ENCODE peak calls at places on chromosome 2, in ten cellular contexts. K is astrocyte of the spinal cord; D is uterus; C is Panc1; G is BJ; F is CD8-positive, alpha-beta T cell; N is vagina; Q is AG04450; V is bronchial epithelial cell; Y is tibial artery. B is an unnamed sample.

GRCh38 chr2:150136407-150136806 is 351.1 kb downstream of the RND3 start:
- DNase-seq in K (no peak), D (no peak), C (no peak), G (no peak), F (no peak), N (no peak), Q (no peak), V (peak; percentile 39), Y (no peak), B (no peak)

GRCh38 chr2:20650412-20650879 is 452 bp downstream of the HS1BP3 start:
- DNase-seq in K (no peak), D (peak; percentile 49), C (no peak), G (no peak), F (no peak), N (no peak), Q (no peak), V (peak; percentile 22), Y (no peak), B (no peak)

GRCh38 chr2:233164117-233164516 is 87.4 kb upstream of the ATG16L1 start:
- DNase-seq in K (no peak), D (no peak), C (no peak), G (no peak), F (no peak), N (no peak), Q (no peak), V (no peak), Y (no peak), B (no peak)

GRCh38 chr2:18046558-18046957 is 168.1 kb downstream of the KCNS3 start:
- DNase-seq in K (peak; percentile 77), D (no peak), C (no peak), G (no peak), F (no peak), N (no peak), Q (no peak), V (peak; percentile 18), Y (no peak), B (no peak)

GRCh38 chr2:144230057-144230451 is 289.9 kb downstream of the ZEB2 start:
- DNase-seq in K (no peak), D (no peak), C (no peak), G (no peak), F (no peak), N (no peak), Q (no peak), V (no peak), Y (no peak), B (no peak)

GRCh38 chr2:37365669-37366068 is 21.2 kb downstream of the QPCT start:
- DNase-seq in K (no peak), D (no peak), C (no peak), G (no peak), F (no peak), N (no peak), Q (no peak), V (peak; percentile 8), Y (no peak), B (no peak)

GRCh38 chr2:48712151-48712550 is 43.4 kb downstream of the LHCGR start:
- DNase-seq in K (no peak), D (no peak), C (no peak), G (no peak), F (no peak), N (no peak), Q (no peak), V (peak; percentile 68), Y (no peak), B (no peak)

GRCh38 chr2:67797801-67798535 is 264.8 kb downstream of the C1D start:
- DNase-seq in K (peak; percentile 59), D (no peak), C (no peak), G (no peak), F (no peak), N (no peak), Q (peak; percentile 18), V (peak; percentile 33), Y (no peak), B (peak; percentile 10)

GRCh38 chr2:7625392-7626138 is 708.4 kb downstream of the RNF144A start:
- DNase-seq in K (no peak), D (no peak), C (no peak), G (no peak), F (no peak), N (no peak), Q (no peak), V (no peak), Y (no peak), B (no peak)

GRCh38 chr2:107412981-107413380 is 413.7 kb upstream of the RGPD4 start:
- DNase-seq in K (peak; percentile 50), D (no peak), C (no peak), G (no peak), F (no peak), N (no peak), Q (no peak), V (no peak), Y (no peak), B (no peak)

GRCh38 chr2:216519154-216519762 is 20.6 kb downstream of the RPL37A start:
- DNase-seq in K (peak; percentile 87), D (peak; percentile 51), C (no peak), G (no peak), F (peak; percentile 20), N (no peak), Q (peak; percentile 75), V (peak; percentile 74), Y (no peak), B (peak; percentile 67)

GRCh38 chr2:55962910-55963309 is 39.3 kb upstream of the EFEMP1 start:
- DNase-seq in K (no peak), D (no peak), C (no peak), G (no peak), F (no peak), N (no peak), Q (no peak), V (no peak), Y (no peak), B (no peak)

GRCh38 chr2:118088051-118089014 is at the start of gene INSIG2:
- DNase-seq in K (peak; percentile 97), D (peak; percentile 92), C (peak; percentile 93), G (peak; percentile 78), F (peak; percentile 79), N (peak; percentile 96), Q (peak; percentile 81), V (peak; percentile 98), Y (peak; percentile 95), B (peak; percentile 94)
- TF ChIP-seq CTCF in K (no peak), D (no peak), C (no peak), G (no peak), F (no peak), N (no peak), Q (peak; percentile 14), V (peak; percentile 30), Y (no peak), B (no peak)

DNA sequence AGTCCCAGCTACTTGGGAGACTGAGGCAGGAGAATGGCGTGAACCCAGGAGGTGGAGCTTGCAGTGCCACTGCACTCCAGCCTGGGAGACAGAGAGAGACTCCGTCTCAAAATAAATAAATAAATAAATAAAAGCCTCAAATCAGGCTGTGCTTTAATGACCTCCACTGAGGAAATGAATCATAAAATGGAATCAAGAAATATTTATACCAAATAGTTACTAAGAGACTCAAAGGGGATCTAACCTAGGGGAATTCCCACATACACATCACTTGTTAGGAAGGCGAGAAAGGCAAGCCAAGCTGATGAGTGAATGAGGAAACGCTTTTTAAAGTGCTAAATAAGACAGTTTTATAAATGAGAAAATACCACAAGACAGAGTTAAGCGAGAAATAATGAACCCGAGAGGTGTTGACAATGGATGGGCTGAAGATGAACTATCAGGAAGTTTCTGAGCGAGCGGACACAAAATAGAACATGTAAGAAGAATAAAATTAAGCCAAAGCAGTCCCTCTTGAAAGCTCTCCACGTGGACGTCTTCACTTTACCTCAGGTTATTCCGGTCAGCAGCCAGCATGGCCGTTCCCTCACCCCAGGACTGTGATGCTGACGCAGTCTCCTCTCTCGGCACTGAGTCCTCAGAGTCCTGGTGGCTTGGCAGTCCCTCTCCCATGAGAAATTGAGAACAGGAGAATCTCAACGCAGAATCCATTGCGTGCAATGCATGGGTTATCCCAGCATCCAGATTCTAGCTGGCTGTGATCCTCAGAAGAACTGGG is 22.4 kb downstream of the PXDN start:
- DNase-seq in K (peak; percentile 90), D (no peak), C (no peak), G (peak; percentile 75), F (no peak), N (no peak), Q (no peak), V (peak; percentile 96), Y (peak; percentile 71), B (no peak)
- H3K4me3 ChIP-seq in K (no peak overlapping the region), D (no peak overlapping the region), C (no peak overlapping the region), G (no peak overlapping the region), F (no peak overlapping the region), N (no peak overlapping the region), Q (no peak overlapping the region), V (no peak overlapping the region), Y (peak overlapping the region; percentile 11), B (no peak overlapping the region)

GRCh38 chr2:229431331-229431954 is 160.4 kb upstream of the PID1 start:
- DNase-seq in K (peak; percentile 84), D (no peak), C (no peak), G (no peak), F (no peak), N (no peak), Q (no peak), V (peak; percentile 71), Y (no peak), B (peak; percentile 19)
- TF ChIP-seq CTCF in K (peak; percentile 43), D (peak; percentile 36), C (peak; percentile 64), G (peak; percentile 61), F (no peak), N (peak; percentile 47), Q (peak; percentile 63), V (peak; percentile 33), Y (peak; percentile 26), B (peak; percentile 44)

GRCh38 chr2:197163755-197164753 is 146.5 kb downstream of the ANKRD44 start:
- DNase-seq in K (no peak), D (no peak), C (no peak), G (no peak), F (no peak), N (no peak), Q (no peak), V (no peak), Y (no peak), B (no peak)
- H3K4me3 ChIP-seq in K (no peak overlapping the region), D (peak overlapping the region; percentile 30), C (no peak overlapping the region), G (no peak overlapping the region), F (no peak overlapping the region), N (peak overlapping the region; percentile 6), Q (no peak overlapping the region), V (no peak overlapping the region), Y (peak overlapping the region; percentile 6), B (no peak overlapping the region)

DNA sequence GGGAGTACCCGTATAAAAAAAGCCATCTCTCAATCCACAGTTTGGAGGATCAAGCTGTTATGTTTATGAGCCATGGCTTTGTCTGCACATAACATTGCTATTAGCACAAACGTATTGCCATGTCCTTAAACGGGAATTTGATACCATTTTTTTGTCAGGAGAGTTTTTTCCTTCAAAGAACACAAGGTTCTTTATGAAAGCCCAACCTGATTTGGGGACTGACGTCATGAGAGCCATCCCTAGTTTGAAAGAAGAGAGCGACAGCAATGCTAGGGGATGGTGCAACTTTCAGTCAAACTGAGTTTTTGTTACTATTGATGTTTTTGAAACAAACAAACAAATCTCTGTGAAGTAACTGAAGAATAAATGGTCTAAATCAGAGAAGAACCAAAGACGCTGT is 376.6 kb downstream of the EIPR1 start:
- DNase-seq in K (no peak), D (no peak), C (no peak), G (no peak), F (no peak), N (no peak), Q (no peak), V (no peak), Y (no peak), B (no peak)
- TF ChIP-seq CTCF in K (no peak), D (no peak), C (no peak), G (no peak), F (no peak), N (no peak), Q (no peak), V (no peak), Y (no peak), B (no peak)

GRCh38 chr2:2787301-2787907 is 456.3 kb upstream of the MYT1L start:
- DNase-seq in K (no peak), D (no peak), C (no peak), G (no peak), F (no peak), N (no peak), Q (no peak), V (no peak), Y (peak; percentile 37), B (no peak)
- H3K4me3 ChIP-seq in K (no peak overlapping the region), D (no peak overlapping the region), C (no peak overlapping the region), G (no peak overlapping the region), F (no peak overlapping the region), N (no peak overlapping the region), Q (no peak overlapping the region), V (no peak overlapping the region), Y (no peak overlapping the region), B (no peak overlapping the region)